ENCODE peak calls at places on chromosomes 2 and 18, in four cellular contexts. One of them, this sample, is unnamed.

GRCh38 chr2:3144856-3145255 is 232.8 kb downstream of the EIPR1 start:
- DNase-seq in CD8-positive, alpha-beta memory T cell: no peak
- DNase-seq in A172: no peak
- DNase-seq in T follicular helper cell: no peak
- DNase-seq in this sample: no peak

GRCh38 chr2:23745726-23746105 is 181.2 kb downstream of the ATAD2B start:
- DNase-seq in CD8-positive, alpha-beta memory T cell: no peak
- DNase-seq in A172: no peak
- DNase-seq in T follicular helper cell: no peak
- DNase-seq in this sample: no peak

GRCh38 chr18:69401475-69402218 is 959 bp downstream of the DOK6 start:
- DNase-seq in CD8-positive, alpha-beta memory T cell: no peak
- DNase-seq in A172: no peak
- DNase-seq in T follicular helper cell: no peak
- DNase-seq in this sample: no peak

GRCh38 chr2:47073641-47074040 is 81.5 kb downstream of the STPG4 start:
- DNase-seq in CD8-positive, alpha-beta memory T cell: no peak
- DNase-seq in A172: no peak
- DNase-seq in T follicular helper cell: no peak
- DNase-seq in this sample: no peak

GRCh38 chr18:79275992-79276391 is 119.7 kb upstream of the NFATC1 start:
- DNase-seq in CD8-positive, alpha-beta memory T cell: no peak
- DNase-seq in A172: no peak
- DNase-seq in T follicular helper cell: no peak
- DNase-seq in this sample: no peak

GRCh38 chr2:6653281-6653750 is 212.4 kb downstream of the CMPK2 start:
- DNase-seq in CD8-positive, alpha-beta memory T cell: no peak
- DNase-seq in A172: no peak
- DNase-seq in T follicular helper cell: no peak
- DNase-seq in this sample: no peak

GRCh38 chr2:23761638-23762037 is 165.3 kb downstream of the ATAD2B start:
- DNase-seq in CD8-positive, alpha-beta memory T cell: no peak
- DNase-seq in A172: no peak
- DNase-seq in T follicular helper cell: no peak
- DNase-seq in this sample: no peak

GRCh38 chr2:40255118-40255517 is 196.8 kb downstream of the SLC8A1 start:
- DNase-seq in CD8-positive, alpha-beta memory T cell: no peak
- DNase-seq in A172: no peak
- DNase-seq in T follicular helper cell: no peak
- DNase-seq in this sample: no peak

GRCh38 chr2:236016496-236016895 is 151.7 kb downstream of the GBX2 start:
- DNase-seq in CD8-positive, alpha-beta memory T cell: no peak
- DNase-seq in A172: no peak
- DNase-seq in T follicular helper cell: no peak
- DNase-seq in this sample: no peak

GRCh38 chr2:127859712-127860085 is 1.7 kb upstream of the POLR2D start:
- DNase-seq in CD8-positive, alpha-beta memory T cell: peak; percentile 78
- DNase-seq in A172: no peak
- DNase-seq in T follicular helper cell: peak; percentile 65
- DNase-seq in this sample: no peak

GRCh38 chr18:45505497-45506206 is 109.6 kb upstream of the SLC14A2 start:
- DNase-seq in CD8-positive, alpha-beta memory T cell: no peak
- DNase-seq in A172: no peak
- DNase-seq in T follicular helper cell: no peak
- DNase-seq in this sample: no peak

GRCh38 chr2:127072970-127073369 is 34.0 kb downstream of the BIN1 start:
- DNase-seq in CD8-positive, alpha-beta memory T cell: no peak
- DNase-seq in A172: no peak
- DNase-seq in T follicular helper cell: no peak
- DNase-seq in this sample: no peak

GRCh38 chr2:70468898-70469297 is 84.7 kb downstream of the TGFA start:
- DNase-seq in CD8-positive, alpha-beta memory T cell: no peak
- DNase-seq in A172: no peak
- DNase-seq in T follicular helper cell: no peak
- DNase-seq in this sample: no peak

GRCh38 chr2:137705296-137705695 is 259.0 kb upstream of the HNMT start:
- DNase-seq in CD8-positive, alpha-beta memory T cell: no peak
- DNase-seq in A172: no peak
- DNase-seq in T follicular helper cell: no peak
- DNase-seq in this sample: no peak

GRCh38 chr2:126638781-126639180 is 17.2 kb upstream of the GYPC start:
- DNase-seq in CD8-positive, alpha-beta memory T cell: no peak
- DNase-seq in A172: no peak
- DNase-seq in T follicular helper cell: no peak
- DNase-seq in this sample: no peak

GRCh38 chr2:44053052-44053451 is 57.3 kb upstream of the LRPPRC start:
- DNase-seq in CD8-positive, alpha-beta memory T cell: no peak
- DNase-seq in A172: no peak
- DNase-seq in T follicular helper cell: no peak
- DNase-seq in this sample: no peak

GRCh38 chr2:75403991-75404428 is 156.7 kb downstream of the EVA1A start:
- DNase-seq in CD8-positive, alpha-beta memory T cell: no peak
- DNase-seq in A172: peak; percentile 53
- DNase-seq in T follicular helper cell: no peak
- DNase-seq in this sample: peak; percentile 68

GRCh38 chr2:109460553-109461324 is 153.0 kb downstream of the SEPTIN10 start:
- DNase-seq in CD8-positive, alpha-beta memory T cell: no peak
- DNase-seq in A172: no peak
- DNase-seq in T follicular helper cell: no peak
- DNase-seq in this sample: no peak

GRCh38 chr2:229378386-229378785 is 107.3 kb upstream of the PID1 start:
- DNase-seq in CD8-positive, alpha-beta memory T cell: no peak
- DNase-seq in A172: no peak
- DNase-seq in T follicular helper cell: no peak
- DNase-seq in this sample: no peak

GRCh38 chr2:72137498-72138010 is 10.1 kb downstream of the CYP26B1 start:
- DNase-seq in CD8-positive, alpha-beta memory T cell: peak; percentile 64
- DNase-seq in A172: peak; percentile 40
- DNase-seq in T follicular helper cell: peak; percentile 30
- DNase-seq in this sample: peak; percentile 17

GRCh38 chr2:234996467-234997270 is 44.9 kb downstream of the SH3BP4 start:
- DNase-seq in CD8-positive, alpha-beta memory T cell: no peak
- DNase-seq in A172: peak; percentile 98
- DNase-seq in T follicular helper cell: no peak
- DNase-seq in this sample: peak; percentile 91

This sample was measured in kidney glomerular epithelial cell.